ENCODE peak calls at places on chromosomes 7 and 10, in seven cellular contexts. G is H7, F is endothelial cell, Z is brain microvascular endothelial cell, C is kidney glomerular epithelial cell, J is left ventricle myocardium superior, H is stomach. A is an unnamed sample.

GRCh38 chr10:124288928-124289921 is 129.5 kb downstream of the OAT start:
- DNase-seq in Z (no peak), F (no peak), H (no peak), G (no peak), J (no peak), C (no peak), A (no peak)

GRCh38 chr7:56538541-56539429 is 422.6 kb upstream of the NUPR2 start:
- DNase-seq in H (no peak), J (no peak), G (no peak), F (no peak), Z (no peak), C (no peak), A (no peak)

GRCh38 chr10:100345570-100346330 is 1.3 kb upstream of the SCD start:
- DNase-seq in H (no peak), Z (peak), C (peak), J (no peak), F (no peak), G (no peak), A (no peak)

GRCh38 chr10:28774051-28774995 is 97.0 kb downstream of the BAMBI start:
- DNase-seq in J (no peak), H (no peak), F (no peak), C (peak), Z (peak), G (no peak), A (no peak)

GRCh38 chr10:123287594-123288247 is 133.5 kb downstream of the BUB3 start:
- DNase-seq in G (no peak), F (no peak), Z (peak), C (peak), H (no peak), J (no peak), A (no peak)

GRCh38 chr7:3234851-3235250 is 66.2 kb upstream of the SDK1 start:
- DNase-seq in Z (peak), G (no peak), F (no peak), C (no peak), J (no peak), H (no peak), A (no peak)

GRCh38 chr7:8146156-8146555 is 115.8 kb downstream of the ICA1 start:
- DNase-seq in G (no peak), Z (no peak), C (no peak), H (no peak), F (no peak), J (no peak), A (no peak)

GRCh38 chr7:101618207-101618839 is 10.8 kb downstream of the MYL10 start:
- DNase-seq in C (no peak), F (no peak), G (no peak), Z (no peak), H (no peak), J (no peak), A (no peak)

GRCh38 chr10:110259317-110259716 is 45.4 kb downstream of the SMNDC1 start:
- DNase-seq in H (no peak), G (no peak), Z (no peak), C (no peak), J (no peak), F (no peak), A (no peak)

GRCh38 chr10:100687143-100687953 is 58.0 kb upstream of the PAX2 start:
- DNase-seq in H (no peak), F (no peak), C (no peak), Z (no peak), G (no peak), J (no peak), A (no peak)

GRCh38 chr7:120797026-120797645 is 60.8 kb downstream of the TSPAN12 start:
- DNase-seq in H (no peak), F (no peak), Z (no peak), G (no peak), J (no peak), C (no peak), A (no peak)

GRCh38 chr7:37006764-37007163 is 282.5 kb upstream of the AOAH start:
- DNase-seq in H (no peak), Z (no peak), G (no peak), J (no peak), F (no peak), C (no peak), A (no peak)

GRCh38 chr10:35040761-35041501 is 49.2 kb downstream of the CUL2 start:
- DNase-seq in F (no peak), H (no peak), J (no peak), G (peak), Z (peak), C (no peak), A (no peak)

GRCh38 chr10:82826132-82826531 is 951.1 kb downstream of the NRG3 start:
- DNase-seq in F (no peak), Z (no peak), C (no peak), G (no peak), J (no peak), H (no peak), A (no peak)

GRCh38 chr10:58241346-58241745 is 26.3 kb downstream of the IPMK start:
- DNase-seq in Z (peak), J (no peak), F (no peak), C (no peak), G (no peak), H (no peak), A (no peak)

GRCh38 chr10:4532976-4533375 is 293.0 kb upstream of the AKR1E2 start:
- DNase-seq in C (no peak), J (no peak), G (no peak), F (no peak), Z (no peak), H (no peak), A (no peak)

GRCh38 chr10:61125560-61126250 is 181.7 kb upstream of the RHOBTB1 start:
- DNase-seq in H (no peak), C (no peak), F (no peak), Z (no peak), J (no peak), G (no peak), A (no peak)

GRCh38 chr7:471866-472639 is 47.6 kb downstream of the PDGFA start:
- DNase-seq in H (peak), C (peak), J (peak), G (peak), F (no peak), Z (peak), A (no peak)

GRCh38 chr10:34661580-34661979 is 153.5 kb downstream of the PARD3 start:
- DNase-seq in C (no peak), F (no peak), Z (no peak), H (no peak), G (no peak), J (no peak), A (no peak)

GRCh38 chr7:143460585-143460984 is 17.1 kb upstream of the TAS2R41 start:
- DNase-seq in C (no peak), Z (no peak), H (no peak), J (no peak), G (no peak), F (no peak), A (no peak)

GRCh38 chr7:16657656-16658279 is 11.8 kb downstream of the BZW2 start:
- DNase-seq in G (peak), C (no peak), Z (peak), F (peak), J (peak), H (no peak), A (peak)

GRCh38 chr10:33616921-33617320 is 282.5 kb upstream of the NRP1 start:
- DNase-seq in F (no peak), J (no peak), H (no peak), C (no peak), Z (no peak), G (no peak), A (no peak)

GRCh38 chr7:71851776-71852548 is 560.2 kb downstream of the CALN1 start:
- DNase-seq in F (no peak), J (no peak), C (no peak), Z (no peak), H (no peak), G (no peak), A (no peak)

GRCh38 chr7:16463520-16463919 is 2.0 kb downstream of the SOSTDC1 start:
- DNase-seq in F (no peak), H (no peak), J (no peak), G (no peak), C (no peak), Z (no peak), A (no peak)

GRCh38 chr10:89651916-89652573 is 7.0 kb upstream of the PANK1 start:
- DNase-seq in H (no peak), C (no peak), Z (no peak), F (no peak), G (no peak), J (no peak), A (no peak)

GRCh38 chr7:137715101-137715500 is 131.7 kb downstream of the DGKI start:
- DNase-seq in C (no peak), Z (no peak), F (no peak), H (no peak), G (no peak), J (no peak), A (no peak)

GRCh38 chr10:36476399-36476798 is 649.0 kb upstream of the ANKRD30A start:
- DNase-seq in J (no peak), F (no peak), H (no peak), G (no peak), C (no peak), Z (peak), A (no peak)

GRCh38 chr10:63456437-63457210 is 9.2 kb downstream of the JMJD1C start:
- DNase-seq in J (no peak), G (no peak), H (no peak), C (peak), Z (no peak), F (no peak), A (no peak)

GRCh38 chr10:95327367-95327766 is 36.6 kb upstream of the PDLIM1 start:
- DNase-seq in F (no peak), H (peak), G (no peak), Z (peak), C (no peak), J (peak), A (no peak)

GRCh38 chr10:17200885-17201164 is 647 bp downstream of the TRDMT1 start:
- DNase-seq in H (peak), Z (peak), J (no peak), C (peak), F (no peak), G (no peak), A (no peak)

GRCh38 chr10:132886211-132887099 is 55.9 kb downstream of the CFAP46 start:
- DNase-seq in Z (no peak), G (peak), J (peak), C (no peak), H (peak), F (no peak), A (peak)

GRCh38 chr7:44145419-44145968 is 4.4 kb upstream of the MYL7 start:
- DNase-seq in J (no peak), H (no peak), Z (no peak), G (peak), F (no peak), C (no peak), A (no peak)

GRCh38 chr10:14904316-14904732 is 25.7 kb downstream of the SUV39H2 start:
- DNase-seq in F (no peak), J (no peak), C (no peak), Z (peak), G (peak), H (no peak), A (peak)

GRCh38 chr7:121011401-121011800 is 22.9 kb downstream of the CPED1 start:
- DNase-seq in F (no peak), J (no peak), C (no peak), Z (no peak), G (no peak), H (no peak), A (no peak)

GRCh38 chr10:70850097-70850496 is 34.3 kb downstream of the SGPL1 start:
- DNase-seq in Z (peak), J (no peak), C (no peak), H (no peak), G (no peak), F (no peak), A (no peak)

A was measured in KBM-7.